ENCODE peak calls at places on chromosomes 2 and 18, in nine cellular contexts. T, K, H, Q, X, P, E, F and S are unnamed samples. For H3K4me1, the result is how much of the 10 kb centered on the place peaks cover.

GRCh38 chr2:144516417-144516980 is 3.4 kb downstream of the ZEB2 start:
- DNase-seq in T (no peak), K (peak), H (no peak), Q (peak), X (no peak), P (no peak), E (no peak), F (peak), S (no peak)

GRCh38 chr18:74728586-74728985 is 130.9 kb downstream of the ZNF407 start:
- DNase-seq in T (no peak), K (no peak), H (no peak), Q (no peak), X (no peak), P (no peak), E (no peak), F (no peak), S (peak)

GRCh38 chr2:182406221-182406620 is 20.6 kb downstream of the PDE1A start:
- DNase-seq in T (no peak), K (no peak), H (no peak), Q (no peak), X (no peak), P (no peak), E (no peak), F (no peak), S (no peak)

GRCh38 chr2:177598321-177598922 is 205.8 kb downstream of the AGPS start:
- DNase-seq in T (peak), K (peak), H (no peak), Q (no peak), X (no peak), P (peak), E (no peak), F (no peak), S (no peak)

GRCh38 chr2:238174701-238175100 is 15.9 kb downstream of the ERFE start:
- DNase-seq in T (no peak), K (no peak), H (no peak), Q (no peak), X (no peak), P (no peak), E (no peak), F (no peak), S (peak)

GRCh38 chr2:59790186-59791142 is 763.0 kb downstream of the BCL11A start:
- DNase-seq in T (no peak), K (no peak), H (no peak), Q (no peak), X (no peak), P (no peak), E (no peak), F (peak), S (no peak)

GRCh38 chr18:78732273-78733210 is 247.1 kb upstream of the SALL3 start:
- DNase-seq in T (no peak), K (no peak), H (no peak), Q (no peak), X (no peak), P (no peak), E (peak), F (no peak), S (no peak)

GRCh38 chr2:235669983-235670962 is 176.4 kb downstream of the AGAP1 start:
- DNase-seq in T (peak), K (peak), H (no peak), Q (peak), X (peak), P (peak), E (peak), F (peak), S (peak)

GRCh38 chr2:239498981-239499633 is 98.3 kb upstream of the HDAC4 start:
- DNase-seq in T (peak), K (peak), H (no peak), Q (no peak), X (no peak), P (peak), E (no peak), F (no peak), S (peak)

GRCh38 chr2:138228101-138228500 is 263.8 kb downstream of the HNMT start:
- DNase-seq in T (no peak), K (no peak), H (no peak), Q (no peak), X (no peak), P (no peak), E (no peak), F (no peak), S (no peak)

GRCh38 chr18:26458526-26459232 is 89.7 kb downstream of the KCTD1 start:
- DNase-seq in T (no peak), K (no peak), H (no peak), Q (no peak), X (peak), P (no peak), E (no peak), F (no peak), S (no peak)

GRCh38 chr2:149383340-149383739 is 53.0 kb downstream of the LYPD6 start:
- DNase-seq in T (no peak), K (no peak), H (no peak), Q (no peak), X (peak), P (no peak), E (no peak), F (no peak), S (no peak)

GRCh38 chr2:184302506-184302905 is 295.8 kb upstream of the ZNF804A start:
- DNase-seq in T (no peak), K (no peak), H (no peak), Q (no peak), X (peak), P (no peak), E (no peak), F (no peak), S (no peak)

GRCh38 chr2:61343141-61343540 is 127.7 kb downstream of the USP34 start:
- DNase-seq in T (no peak), K (no peak), H (no peak), Q (no peak), X (no peak), P (no peak), E (no peak), F (no peak), S (no peak)

GRCh38 chr2:12433641-12433990 is 283.1 kb upstream of the TRIB2 start:
- DNase-seq in T (peak), K (no peak), H (no peak), Q (no peak), X (peak), P (no peak), E (peak), F (peak), S (no peak)

GRCh38 chr18:23523429-23524212 is 20.3 kb downstream of the RMC1 start:
- DNase-seq in T (no peak), K (no peak), H (no peak), Q (no peak), X (peak), P (no peak), E (no peak), F (no peak), S (no peak)

GRCh38 chr2:37583402-37583801 is 88.0 kb downstream of the CDC42EP3 start:
- DNase-seq in T (peak), K (no peak), H (no peak), Q (no peak), X (no peak), P (no peak), E (no peak), F (no peak), S (no peak)
- H3K4me1 ChIP-seq in T (half or more), K (under half), H (half or more), Q (half or more), X (half or more), P (under half), E (under half), F (under half), S (under half)

GRCh38 chr2:23414106-23414505 is 29.1 kb downstream of the KLHL29 start:
- DNase-seq in T (no peak), K (no peak), H (no peak), Q (no peak), X (no peak), P (no peak), E (no peak), F (no peak), S (no peak)

GRCh38 chr2:23412556-23413155 is 27.7 kb downstream of the KLHL29 start:
- DNase-seq in T (no peak), K (no peak), H (peak), Q (no peak), X (peak), P (no peak), E (no peak), F (no peak), S (no peak)

GRCh38 chr2:23413641-23414040 is 28.7 kb downstream of the KLHL29 start:
- DNase-seq in T (no peak), K (no peak), H (no peak), Q (no peak), X (no peak), P (no peak), E (no peak), F (no peak), S (no peak)

GRCh38 chr2:23410596-23410995 is 25.6 kb downstream of the KLHL29 start:
- DNase-seq in T (no peak), K (no peak), H (no peak), Q (no peak), X (no peak), P (no peak), E (no peak), F (no peak), S (no peak)

DNA sequence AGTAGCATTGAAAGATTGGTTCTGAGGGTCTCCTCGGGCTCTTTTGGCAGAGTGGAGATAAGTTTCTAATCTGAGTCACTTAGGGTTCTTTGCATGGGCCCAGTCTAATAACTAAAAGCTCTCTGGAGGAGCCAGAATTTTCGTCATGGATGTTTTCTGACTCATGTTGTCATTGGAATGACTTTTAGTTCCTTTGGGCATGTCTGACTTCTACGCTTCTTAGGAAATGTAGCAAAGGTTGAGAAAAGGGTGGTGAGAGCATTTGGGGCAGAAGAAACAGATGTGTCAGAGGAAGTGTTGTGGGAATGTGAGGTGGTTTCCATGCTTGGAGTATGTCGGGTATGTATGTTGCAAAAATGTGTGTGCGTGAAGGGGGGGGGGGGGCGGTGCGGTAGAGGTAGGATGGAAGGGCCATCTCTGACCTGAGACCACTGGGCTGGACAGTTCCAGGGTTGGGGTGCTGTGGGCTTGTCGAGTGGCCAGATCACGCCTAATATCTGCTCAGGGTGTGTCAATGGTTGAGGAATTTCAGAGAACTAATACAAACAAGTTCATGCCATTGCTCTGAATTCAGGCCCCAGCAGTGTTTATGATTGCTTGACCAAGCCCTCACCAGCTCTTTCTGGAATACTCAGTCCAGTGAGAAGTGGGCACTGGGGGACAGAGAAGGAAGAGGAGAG is 26.9 kb downstream of the KLHL29 start:
- DNase-seq in T (no peak), K (no peak), H (peak), Q (no peak), X (peak), P (no peak), E (no peak), F (no peak), S (no peak)
- H3K27ac ChIP-seq in T (no peak), K (no peak), H (peak), Q (no peak), X (peak), P (no peak), E (no peak), F (no peak), S (no peak)

GRCh38 chr18:76435321-76435989 is 59.6 kb downstream of the ZNF516 start:
- DNase-seq in T (no peak), K (no peak), H (no peak), Q (no peak), X (no peak), P (no peak), E (no peak), F (peak), S (no peak)
- TF ChIP-seq CTCF in T (no peak), K (no peak), H (peak), Q (no peak), X (peak), P (no peak), E (no peak), F (peak), S (no peak)

DNA sequence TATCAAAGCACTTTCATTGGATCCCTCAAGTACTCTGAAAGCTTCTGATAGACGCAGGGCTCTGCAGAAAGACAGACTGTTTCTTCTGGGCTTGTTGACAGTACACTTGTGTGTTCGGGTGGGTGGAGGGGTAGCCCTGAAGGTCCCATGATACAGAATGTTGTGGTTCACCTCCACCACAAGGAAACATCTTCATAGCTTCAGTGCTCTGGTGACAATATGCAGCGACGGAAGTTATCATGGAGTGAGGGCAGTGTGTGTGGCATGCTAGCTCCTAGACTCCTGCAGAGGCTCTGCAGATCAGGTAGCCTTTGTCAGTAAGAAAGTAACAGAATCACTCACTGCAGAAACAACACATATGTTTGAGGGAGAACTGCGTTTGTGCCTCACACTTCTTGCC is 90.7 kb downstream of the MEIS1 start:
- DNase-seq in T (no peak), K (no peak), H (no peak), Q (no peak), X (no peak), P (no peak), E (no peak), F (no peak), S (no peak)
- H3K4me1 ChIP-seq in T (under half), K (under half), H (under half), Q (under half), X (under half), P (under half), E (under half), F (under half), S (under half)

GRCh38 chr18:79746730-79747129 is 51.0 kb upstream of the KCNG2 start:
- DNase-seq in T (no peak), K (no peak), H (no peak), Q (no peak), X (no peak), P (no peak), E (no peak), F (no peak), S (no peak)
- H3K27ac ChIP-seq in T (no peak), K (no peak), H (no peak), Q (no peak), X (no peak), P (no peak), E (no peak), F (no peak), S (no peak)

DNA sequence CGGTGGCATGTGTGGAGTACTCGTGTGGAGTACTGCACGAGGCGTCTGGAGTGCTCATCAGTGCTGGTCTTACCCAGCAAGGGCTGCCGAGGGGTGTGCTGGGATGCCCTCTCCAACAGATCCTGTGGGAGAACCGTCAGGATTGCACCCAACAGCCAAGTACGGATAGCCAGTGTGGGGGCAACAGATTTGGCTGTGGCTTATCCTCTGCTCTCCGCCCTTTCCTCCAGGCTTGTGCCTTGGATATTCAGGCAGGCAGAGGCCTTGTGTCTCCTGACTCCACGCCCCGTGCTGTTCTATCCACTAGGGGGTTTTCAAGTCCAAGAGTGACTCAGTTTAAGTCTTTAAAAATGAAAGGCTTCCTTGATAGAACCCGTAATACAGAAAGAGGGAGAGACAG is 321.0 kb upstream of the HS6ST1 start:
- DNase-seq in T (no peak), K (no peak), H (no peak), Q (no peak), X (no peak), P (no peak), E (peak), F (no peak), S (no peak)
- TF ChIP-seq CTCF in T (no peak), K (no peak), H (no peak), Q (no peak), X (no peak), P (no peak), E (no peak), F (no peak), S (no peak)